ENCODE peak calls at places on chromosomes 3 and 15, in six cellular contexts. One of them, this sample, is unnamed.

GRCh38 chr3:56180433-56180832 is 287.8 kb downstream of the ERC2 start:
- DNase-seq in right lobe of liver: no peak
- DNase-seq in brain microvascular endothelial cell: no peak
- DNase-seq in AG09309: no peak
- DNase-seq in cardiac muscle cell: no peak
- DNase-seq in CD8-positive, alpha-beta T cell: no peak
- DNase-seq in this sample: no peak

GRCh38 chr15:78681306-78682012 is 40.4 kb upstream of the CHRNB4 start:
- DNase-seq in right lobe of liver: no peak
- DNase-seq in brain microvascular endothelial cell: no peak
- DNase-seq in AG09309: no peak
- DNase-seq in cardiac muscle cell: no peak
- DNase-seq in CD8-positive, alpha-beta T cell: no peak
- DNase-seq in this sample: no peak

GRCh38 chr3:168475730-168476129 is 380.0 kb upstream of the GOLIM4 start:
- DNase-seq in right lobe of liver: no peak
- DNase-seq in brain microvascular endothelial cell: no peak
- DNase-seq in AG09309: no peak
- DNase-seq in cardiac muscle cell: no peak
- DNase-seq in CD8-positive, alpha-beta T cell: no peak
- DNase-seq in this sample: no peak

GRCh38 chr15:81297147-81297572 is 26.8 kb downstream of the STARD5 start:
- DNase-seq in right lobe of liver: no peak
- DNase-seq in brain microvascular endothelial cell: no peak
- DNase-seq in AG09309: no peak
- DNase-seq in cardiac muscle cell: peak
- DNase-seq in CD8-positive, alpha-beta T cell: no peak
- DNase-seq in this sample: no peak

GRCh38 chr3:103085465-103085864 is 650.6 kb downstream of the ZPLD1 start:
- DNase-seq in right lobe of liver: no peak
- DNase-seq in brain microvascular endothelial cell: no peak
- DNase-seq in AG09309: no peak
- DNase-seq in cardiac muscle cell: no peak
- DNase-seq in CD8-positive, alpha-beta T cell: no peak
- DNase-seq in this sample: no peak

GRCh38 chr3:180280601-180281000 is 243.9 kb upstream of the PEX5L start:
- DNase-seq in right lobe of liver: no peak
- DNase-seq in brain microvascular endothelial cell: no peak
- DNase-seq in AG09309: no peak
- DNase-seq in cardiac muscle cell: no peak
- DNase-seq in CD8-positive, alpha-beta T cell: no peak
- DNase-seq in this sample: no peak

GRCh38 chr15:75872400-75872990 is 29.2 kb downstream of the UBE2Q2 start:
- DNase-seq in right lobe of liver: no peak
- DNase-seq in brain microvascular endothelial cell: no peak
- DNase-seq in AG09309: no peak
- DNase-seq in cardiac muscle cell: no peak
- DNase-seq in CD8-positive, alpha-beta T cell: no peak
- DNase-seq in this sample: no peak

GRCh38 chr3:153625506-153625905 is 463.5 kb downstream of the RAP2B start:
- DNase-seq in right lobe of liver: no peak
- DNase-seq in brain microvascular endothelial cell: no peak
- DNase-seq in AG09309: no peak
- DNase-seq in cardiac muscle cell: peak
- DNase-seq in CD8-positive, alpha-beta T cell: no peak
- DNase-seq in this sample: no peak

GRCh38 chr3:123884258-123884831 is at the start of gene MYLK:
- DNase-seq in right lobe of liver: peak
- DNase-seq in brain microvascular endothelial cell: peak
- DNase-seq in AG09309: peak
- DNase-seq in cardiac muscle cell: peak
- DNase-seq in CD8-positive, alpha-beta T cell: no peak
- DNase-seq in this sample: peak

GRCh38 chr3:133479895-133480669 is 80.2 kb downstream of the BFSP2 start:
- DNase-seq in right lobe of liver: no peak
- DNase-seq in brain microvascular endothelial cell: no peak
- DNase-seq in AG09309: no peak
- DNase-seq in cardiac muscle cell: no peak
- DNase-seq in CD8-positive, alpha-beta T cell: no peak
- DNase-seq in this sample: no peak

GRCh38 chr3:9279959-9280358 is 30.5 kb upstream of the SRGAP3 start:
- DNase-seq in right lobe of liver: no peak
- DNase-seq in brain microvascular endothelial cell: no peak
- DNase-seq in AG09309: no peak
- DNase-seq in cardiac muscle cell: no peak
- DNase-seq in CD8-positive, alpha-beta T cell: no peak
- DNase-seq in this sample: peak

GRCh38 chr3:13498354-13499060 is 18.4 kb downstream of the HDAC11 start:
- DNase-seq in right lobe of liver: no peak
- DNase-seq in brain microvascular endothelial cell: no peak
- DNase-seq in AG09309: no peak
- DNase-seq in cardiac muscle cell: no peak
- DNase-seq in CD8-positive, alpha-beta T cell: no peak
- DNase-seq in this sample: no peak

GRCh38 chr3:175940243-175940642 is 1081.1 kb downstream of the NAALADL2 start:
- DNase-seq in right lobe of liver: no peak
- DNase-seq in brain microvascular endothelial cell: peak
- DNase-seq in AG09309: no peak
- DNase-seq in cardiac muscle cell: no peak
- DNase-seq in CD8-positive, alpha-beta T cell: no peak
- DNase-seq in this sample: no peak

GRCh38 chr15:100021653-100022052 is 288.4 kb upstream of the LYSMD4 start:
- DNase-seq in right lobe of liver: no peak
- DNase-seq in brain microvascular endothelial cell: no peak
- DNase-seq in AG09309: no peak
- DNase-seq in cardiac muscle cell: no peak
- DNase-seq in CD8-positive, alpha-beta T cell: no peak
- DNase-seq in this sample: no peak

GRCh38 chr3:111594781-111595180 is 365 bp downstream of the ZBED2 start:
- DNase-seq in right lobe of liver: no peak
- DNase-seq in brain microvascular endothelial cell: no peak
- DNase-seq in AG09309: no peak
- DNase-seq in cardiac muscle cell: no peak
- DNase-seq in CD8-positive, alpha-beta T cell: no peak
- DNase-seq in this sample: no peak

GRCh38 chr3:150309557-150309956 is 98.5 kb upstream of the TSC22D2 start:
- DNase-seq in right lobe of liver: no peak
- DNase-seq in brain microvascular endothelial cell: peak
- DNase-seq in AG09309: no peak
- DNase-seq in cardiac muscle cell: peak
- DNase-seq in CD8-positive, alpha-beta T cell: no peak
- DNase-seq in this sample: peak

GRCh38 chr3:185402561-185402960 is 39.6 kb downstream of the MAP3K13 start:
- DNase-seq in right lobe of liver: no peak
- DNase-seq in brain microvascular endothelial cell: no peak
- DNase-seq in AG09309: no peak
- DNase-seq in cardiac muscle cell: peak
- DNase-seq in CD8-positive, alpha-beta T cell: no peak
- DNase-seq in this sample: no peak

GRCh38 chr3:127090218-127091160 is 102.4 kb upstream of the PRR23E start:
- DNase-seq in right lobe of liver: no peak
- DNase-seq in brain microvascular endothelial cell: no peak
- DNase-seq in AG09309: no peak
- DNase-seq in cardiac muscle cell: no peak
- DNase-seq in CD8-positive, alpha-beta T cell: no peak
- DNase-seq in this sample: no peak

GRCh38 chr3:173398111-173398479 is 551 bp downstream of the NLGN1 start:
- DNase-seq in right lobe of liver: no peak
- DNase-seq in brain microvascular endothelial cell: no peak
- DNase-seq in AG09309: no peak
- DNase-seq in cardiac muscle cell: peak
- DNase-seq in CD8-positive, alpha-beta T cell: no peak
- DNase-seq in this sample: no peak

GRCh38 chr3:64741344-64741743 is 53.5 kb upstream of the ADAMTS9 start:
- DNase-seq in right lobe of liver: no peak
- DNase-seq in brain microvascular endothelial cell: peak
- DNase-seq in AG09309: peak
- DNase-seq in cardiac muscle cell: peak
- DNase-seq in CD8-positive, alpha-beta T cell: no peak
- DNase-seq in this sample: no peak

GRCh38 chr3:131620977-131621376 is 118.2 kb upstream of the MRPL3 start:
- DNase-seq in right lobe of liver: no peak
- DNase-seq in brain microvascular endothelial cell: no peak
- DNase-seq in AG09309: no peak
- DNase-seq in cardiac muscle cell: no peak
- DNase-seq in CD8-positive, alpha-beta T cell: no peak
- DNase-seq in this sample: no peak

GRCh38 chr3:177427096-177427495 is 229.8 kb upstream of the TBL1XR1 start:
- DNase-seq in right lobe of liver: no peak
- DNase-seq in brain microvascular endothelial cell: no peak
- DNase-seq in AG09309: no peak
- DNase-seq in cardiac muscle cell: no peak
- DNase-seq in CD8-positive, alpha-beta T cell: peak
- DNase-seq in this sample: no peak

GRCh38 chr15:74960286-74960685 is 3.7 kb upstream of the RPP25 start:
- DNase-seq in right lobe of liver: no peak
- DNase-seq in brain microvascular endothelial cell: no peak
- DNase-seq in AG09309: no peak
- DNase-seq in cardiac muscle cell: no peak
- DNase-seq in CD8-positive, alpha-beta T cell: no peak
- DNase-seq in this sample: no peak

GRCh38 chr3:170918715-170919114 is 10.3 kb upstream of the EIF5A2 start:
- DNase-seq in right lobe of liver: no peak
- DNase-seq in brain microvascular endothelial cell: no peak
- DNase-seq in AG09309: no peak
- DNase-seq in cardiac muscle cell: no peak
- DNase-seq in CD8-positive, alpha-beta T cell: no peak
- DNase-seq in this sample: no peak

GRCh38 chr3:23992051-23992628 is 47.1 kb downstream of the NR1D2 start:
- DNase-seq in right lobe of liver: no peak
- DNase-seq in brain microvascular endothelial cell: no peak
- DNase-seq in AG09309: no peak
- DNase-seq in cardiac muscle cell: peak
- DNase-seq in CD8-positive, alpha-beta T cell: no peak
- DNase-seq in this sample: no peak

GRCh38 chr3:78633626-78634025 is 1134.2 kb downstream of the ROBO1 start:
- DNase-seq in right lobe of liver: no peak
- DNase-seq in brain microvascular endothelial cell: no peak
- DNase-seq in AG09309: no peak
- DNase-seq in cardiac muscle cell: no peak
- DNase-seq in CD8-positive, alpha-beta T cell: no peak
- DNase-seq in this sample: peak
- H3K4me3 ChIP-seq in right lobe of liver: no peak
- H3K4me3 ChIP-seq in brain microvascular endothelial cell: no peak
- H3K4me3 ChIP-seq in AG09309: no peak
- H3K4me3 ChIP-seq in cardiac muscle cell: no peak
- H3K4me3 ChIP-seq in CD8-positive, alpha-beta T cell: no peak
- H3K4me3 ChIP-seq in this sample: no peak

GRCh38 chr3:26621176-26621575 is 1.4 kb upstream of the LRRC3B start:
- DNase-seq in right lobe of liver: no peak
- DNase-seq in brain microvascular endothelial cell: no peak
- DNase-seq in AG09309: no peak
- DNase-seq in cardiac muscle cell: no peak
- DNase-seq in CD8-positive, alpha-beta T cell: no peak
- DNase-seq in this sample: no peak

GRCh38 chr3:26621891-26622633 is 510 bp upstream of the LRRC3B start:
- DNase-seq in right lobe of liver: no peak
- DNase-seq in brain microvascular endothelial cell: no peak
- DNase-seq in AG09309: no peak
- DNase-seq in cardiac muscle cell: no peak
- DNase-seq in CD8-positive, alpha-beta T cell: no peak
- DNase-seq in this sample: no peak

GRCh38 chr3:26623409-26624208 is 1.0 kb downstream of the LRRC3B start:
- DNase-seq in right lobe of liver: no peak
- DNase-seq in brain microvascular endothelial cell: no peak
- DNase-seq in AG09309: no peak
- DNase-seq in cardiac muscle cell: no peak
- DNase-seq in CD8-positive, alpha-beta T cell: no peak
- DNase-seq in this sample: no peak

GRCh38 chr3:26624209-26624775 is 1.7 kb downstream of the LRRC3B start:
- DNase-seq in right lobe of liver: no peak
- DNase-seq in brain microvascular endothelial cell: no peak
- DNase-seq in AG09309: no peak
- DNase-seq in cardiac muscle cell: no peak
- DNase-seq in CD8-positive, alpha-beta T cell: no peak
- DNase-seq in this sample: no peak

GRCh38 chr3:26622634-26623408 is at the start of gene LRRC3B:
- DNase-seq in right lobe of liver: no peak
- DNase-seq in brain microvascular endothelial cell: no peak
- DNase-seq in AG09309: no peak
- DNase-seq in cardiac muscle cell: no peak
- DNase-seq in CD8-positive, alpha-beta T cell: no peak
- DNase-seq in this sample: no peak
- H3K4me3 ChIP-seq in right lobe of liver: no peak
- H3K4me3 ChIP-seq in brain microvascular endothelial cell: no peak
- H3K4me3 ChIP-seq in AG09309: no peak
- H3K4me3 ChIP-seq in cardiac muscle cell: peak
- H3K4me3 ChIP-seq in CD8-positive, alpha-beta T cell: no peak
- H3K4me3 ChIP-seq in this sample: no peak

GRCh38 chr3:16290007-16290826 is 25.2 kb downstream of the OXNAD1 start:
- DNase-seq in right lobe of liver: no peak
- DNase-seq in brain microvascular endothelial cell: peak
- DNase-seq in AG09309: no peak
- DNase-seq in cardiac muscle cell: peak
- DNase-seq in CD8-positive, alpha-beta T cell: peak
- DNase-seq in this sample: no peak

GRCh38 chr3:16288664-16289063 is 23.7 kb downstream of the OXNAD1 start:
- DNase-seq in right lobe of liver: no peak
- DNase-seq in brain microvascular endothelial cell: no peak
- DNase-seq in AG09309: no peak
- DNase-seq in cardiac muscle cell: no peak
- DNase-seq in CD8-positive, alpha-beta T cell: no peak
- DNase-seq in this sample: no peak

GRCh38 chr3:16289144-16289889 is 24.3 kb downstream of the OXNAD1 start:
- DNase-seq in right lobe of liver: no peak
- DNase-seq in brain microvascular endothelial cell: peak
- DNase-seq in AG09309: no peak
- DNase-seq in cardiac muscle cell: no peak
- DNase-seq in CD8-positive, alpha-beta T cell: no peak
- DNase-seq in this sample: no peak

GRCh38 chr3:16286672-16287604 is 21.9 kb downstream of the OXNAD1 start:
- DNase-seq in right lobe of liver: no peak
- DNase-seq in brain microvascular endothelial cell: no peak
- DNase-seq in AG09309: no peak
- DNase-seq in cardiac muscle cell: peak
- DNase-seq in CD8-positive, alpha-beta T cell: no peak
- DNase-seq in this sample: no peak

DNA sequence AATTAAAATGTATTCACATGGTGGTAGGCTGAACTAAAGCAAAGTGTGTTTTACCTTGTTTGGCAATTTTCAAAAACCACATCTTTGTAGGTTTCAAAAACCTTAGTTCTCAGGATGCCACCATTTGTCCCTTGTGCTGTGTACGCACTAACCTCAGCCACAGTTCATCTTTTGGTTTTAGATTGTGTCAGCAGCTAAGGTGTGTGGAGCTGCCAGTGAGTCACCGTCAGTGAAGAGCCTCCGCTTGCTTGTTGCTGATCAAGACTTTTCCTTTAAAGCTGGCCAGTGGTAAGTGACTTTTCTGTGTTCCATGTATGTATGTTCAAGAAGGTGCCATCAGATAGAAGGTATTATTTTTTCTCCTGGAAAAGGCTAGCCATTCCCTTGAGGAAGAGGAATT is 21.1 kb downstream of the OXNAD1 start:
- DNase-seq in right lobe of liver: no peak
- DNase-seq in brain microvascular endothelial cell: no peak
- DNase-seq in AG09309: no peak
- DNase-seq in cardiac muscle cell: no peak
- DNase-seq in CD8-positive, alpha-beta T cell: peak
- DNase-seq in this sample: no peak
- H3K4me3 ChIP-seq in right lobe of liver: no peak
- H3K4me3 ChIP-seq in brain microvascular endothelial cell: no peak
- H3K4me3 ChIP-seq in AG09309: no peak
- H3K4me3 ChIP-seq in cardiac muscle cell: no peak
- H3K4me3 ChIP-seq in CD8-positive, alpha-beta T cell: peak
- H3K4me3 ChIP-seq in this sample: no peak

GRCh38 chr15:84818221-84819131 is 1.3 kb downstream of the ALPK3 start:
- DNase-seq in right lobe of liver: peak
- DNase-seq in brain microvascular endothelial cell: peak
- DNase-seq in AG09309: no peak
- DNase-seq in cardiac muscle cell: peak
- DNase-seq in CD8-positive, alpha-beta T cell: no peak
- DNase-seq in this sample: no peak
- H3K4me3 ChIP-seq in right lobe of liver: no peak
- H3K4me3 ChIP-seq in brain microvascular endothelial cell: peak
- H3K4me3 ChIP-seq in AG09309: no peak
- H3K4me3 ChIP-seq in cardiac muscle cell: peak
- H3K4me3 ChIP-seq in CD8-positive, alpha-beta T cell: no peak
- H3K4me3 ChIP-seq in this sample: no peak